ENCODE peak calls at places on chromosomes 1 and 21, in ten cellular contexts. E is tibial artery; D is T-helper 2 cell; I is effector CD4-positive, alpha-beta T cell; V is Caki2; Q is posterior cingulate gyrus; F is ureter; P is cardiac fibroblast; O is COR-L47; Y is astrocyte of the cerebellum. J is an unnamed sample.

GRCh38 chr1:34759472-34760357 is at the start of gene GJB4:
- DNase-seq in D (no peak), Y (no peak), F (peak; percentile 76), P (no peak), V (peak; percentile 33), O (no peak), I (no peak), Q (no peak), E (no peak), J (no peak)

GRCh38 chr1:108892356-108893140 is 15.8 kb downstream of the GPSM2 start:
- DNase-seq in I (no peak), Q (no peak), Y (no peak), V (peak; percentile 44), E (no peak), O (no peak), F (no peak), D (no peak), P (peak; percentile 58), J (no peak)

GRCh38 chr1:212024469-212025149 is 10.7 kb downstream of the INTS7 start:
- DNase-seq in V (no peak), O (no peak), E (no peak), F (no peak), Q (no peak), I (no peak), Y (no peak), P (no peak), D (no peak), J (no peak)

GRCh38 chr1:187999973-188000372 is 1171.2 kb downstream of the PLA2G4A start:
- DNase-seq in P (no peak), Q (no peak), V (no peak), O (no peak), Y (no peak), F (no peak), E (no peak), D (no peak), I (no peak), J (no peak)

GRCh38 chr1:116878804-116879477 is 30.8 kb upstream of the PTGFRN start:
- DNase-seq in E (peak; percentile 66), P (peak; percentile 63), O (peak; percentile 87), Q (no peak), D (no peak), I (no peak), Y (no peak), V (no peak), F (peak; percentile 85), J (peak; percentile 61)

GRCh38 chr21:46266946-46267345 is 18.5 kb downstream of the MCM3AP start:
- DNase-seq in Q (no peak), I (no peak), E (no peak), P (no peak), D (no peak), V (no peak), F (no peak), Y (no peak), O (no peak), J (no peak)

GRCh38 chr1:27585684-27586083 is 18.3 kb downstream of the AHDC1 start:
- DNase-seq in Q (no peak), D (no peak), Y (no peak), P (no peak), E (no peak), F (no peak), I (no peak), V (no peak), O (no peak), J (no peak)

GRCh38 chr1:229209816-229210215 is 61.1 kb upstream of the RAB4A start:
- DNase-seq in D (no peak), Q (no peak), P (peak; percentile 72), E (no peak), Y (peak; percentile 47), V (no peak), F (no peak), O (no peak), I (no peak), J (peak; percentile 16)

GRCh38 chr1:225467193-225468020 is 39.6 kb upstream of the LBR start:
- DNase-seq in E (peak; percentile 78), I (peak; percentile 70), V (no peak), Y (no peak), F (peak; percentile 82), D (peak; percentile 39), Q (no peak), O (no peak), P (peak; percentile 56), J (no peak)

GRCh38 chr1:235504494-235505222 is 406 bp upstream of the B3GALNT2 start:
- DNase-seq in Y (peak; percentile 99), D (peak; percentile 93), O (peak; percentile 99), V (peak; percentile 99), E (peak; percentile 100), I (peak; percentile 96), F (peak; percentile 99), P (peak; percentile 100), Q (peak; percentile 99), J (peak; percentile 99)

GRCh38 chr1:3072948-3073519 is 4.0 kb downstream of the PRDM16 start:
- DNase-seq in D (no peak), V (no peak), Q (peak; percentile 3), E (no peak), F (no peak), I (no peak), P (no peak), O (no peak), Y (no peak), J (no peak)

GRCh38 chr1:79124756-79125155 is 118.2 kb upstream of the ADGRL4 start:
- DNase-seq in E (no peak), I (no peak), Y (no peak), V (no peak), O (no peak), Q (no peak), P (peak; percentile 25), F (no peak), D (no peak), J (no peak)

GRCh38 chr1:43910359-43910758 is 23.2 kb upstream of the ARTN start:
- DNase-seq in O (no peak), I (no peak), Y (no peak), P (no peak), Q (no peak), V (no peak), E (no peak), F (no peak), D (no peak), J (no peak)

GRCh38 chr1:228174482-228175315 is 9.1 kb downstream of the IBA57 start:
- DNase-seq in F (no peak), O (no peak), E (peak; percentile 66), Y (no peak), D (peak; percentile 34), Q (no peak), I (peak; percentile 29), V (peak; percentile 26), P (no peak), J (no peak)

GRCh38 chr1:205451759-205452164 is 4.1 kb downstream of the BLACAT1 start:
- DNase-seq in E (no peak), F (no peak), Q (no peak), P (no peak), Y (no peak), I (no peak), O (no peak), V (no peak), D (no peak), J (no peak)

GRCh38 chr21:27813750-27814149 is 846.9 kb upstream of the ADAMTS5 start:
- DNase-seq in E (no peak), Y (no peak), F (no peak), D (no peak), O (no peak), Q (peak; percentile 82), V (no peak), I (no peak), P (no peak), J (no peak)

GRCh38 chr21:26445440-26445839 is 127.6 kb downstream of the CYYR1 start:
- DNase-seq in V (no peak), P (peak; percentile 41), O (no peak), D (no peak), E (no peak), Y (peak; percentile 47), I (no peak), F (no peak), Q (no peak), J (peak; percentile 92)

GRCh38 chr1:153611024-153611352 is 1.9 kb downstream of the S100A16 start:
- DNase-seq in Y (no peak), E (no peak), P (peak; percentile 77), I (no peak), F (no peak), O (no peak), D (no peak), V (no peak), Q (no peak), J (peak; percentile 48)

GRCh38 chr1:37473431-37474050 is 839 bp upstream of the ZC3H12A start:
- DNase-seq in O (no peak), F (no peak), Y (no peak), I (peak; percentile 17), P (peak; percentile 61), D (no peak), E (no peak), Q (no peak), V (peak; percentile 45), J (peak; percentile 35)

GRCh38 chr21:42171091-42172053 is 47.6 kb upstream of the ABCG1 start:
- DNase-seq in Q (peak; percentile 63), I (no peak), P (peak; percentile 37), Y (no peak), D (no peak), E (no peak), V (no peak), F (peak; percentile 67), O (peak; percentile 81), J (no peak)

GRCh38 chr1:245605480-245606156 is 450.8 kb downstream of the KIF26B start:
- DNase-seq in V (no peak), O (peak; percentile 52), Q (no peak), I (no peak), P (peak; percentile 68), D (no peak), Y (peak; percentile 87), F (peak; percentile 67), E (no peak), J (peak; percentile 92)

GRCh38 chr1:112973788-112974187 is 17.8 kb upstream of the SLC16A1 start:
- DNase-seq in O (no peak), P (no peak), Q (no peak), E (no peak), I (no peak), V (no peak), D (no peak), Y (no peak), F (no peak), J (no peak)

GRCh38 chr1:6486433-6487011 is 4.9 kb downstream of the PLEKHG5 start:
- DNase-seq in F (peak; percentile 89), E (peak; percentile 89), V (peak; percentile 27), D (peak; percentile 69), P (peak; percentile 87), I (peak; percentile 84), Q (peak; percentile 85), Y (peak; percentile 66), O (peak; percentile 82), J (peak; percentile 74)

GRCh38 chr1:217089239-217090014 is 366.2 kb upstream of the ESRRG start:
- DNase-seq in F (no peak), Y (no peak), V (peak; percentile 83), Q (peak; percentile 57), E (no peak), P (peak; percentile 49), D (no peak), I (no peak), O (peak; percentile 45), J (no peak)

GRCh38 chr1:3539707-3540425 is 71.4 kb downstream of the MEGF6 start:
- DNase-seq in E (no peak), D (no peak), O (no peak), F (no peak), I (no peak), Y (peak; percentile 29), P (no peak), Q (no peak), V (no peak), J (peak; percentile 62)